ENCODE peak calls at places on chromosomes 5 and 9, in four cellular contexts. E, S, A and H are unnamed samples.

GRCh38 chr5:54211912-54212311 is 98.5 kb downstream of the ARL15 start:
- DNase-seq in S (no peak), A (no peak), E (no peak), H (no peak)

GRCh38 chr5:128341056-128341455 is 197.0 kb downstream of the FBN2 start:
- DNase-seq in A (no peak), S (no peak), E (no peak), H (peak; percentile 10)

GRCh38 chr5:139657363-139658321 is 9.5 kb downstream of the CXXC5 start:
- DNase-seq in E (no peak), A (no peak), S (no peak), H (no peak)

GRCh38 chr5:140295414-140295813 is 7.5 kb downstream of the PFDN1 start:
- DNase-seq in E (no peak), S (no peak), A (no peak), H (peak; percentile 67)

GRCh38 chr5:172559004-172559932 is 81.8 kb upstream of the NEURL1B start:
- DNase-seq in A (no peak), S (no peak), E (no peak), H (peak; percentile 54)

GRCh38 chr5:142873831-142874230 is 103.7 kb downstream of the ARHGAP26 start:
- DNase-seq in A (no peak), E (no peak), S (no peak), H (no peak)

GRCh38 chr5:113761594-113761993 is 248.1 kb downstream of the YTHDC2 start:
- DNase-seq in S (no peak), E (no peak), A (no peak), H (no peak)

GRCh38 chr5:669111-669841 is 23.9 kb downstream of the TPPP start:
- DNase-seq in S (no peak), A (no peak), E (peak; percentile 48), H (no peak)

GRCh38 chr9:125119643-125120286 is 23.6 kb downstream of the SCAI start:
- DNase-seq in S (no peak), A (no peak), E (no peak), H (no peak)